ENCODE peak calls at places on chromosomes 5 and 9, in nine cellular contexts. One of them, this sample, is unnamed.
A peak's percentile ranks its signal among the peaks of the same experiment; 100 is the strongest.

GRCh38 chr5:161546463-161547301 is at the start of gene GABRB2:
- DNase-seq in left ventricle myocardium inferior: peak; percentile 36
- DNase-seq in EL: peak; percentile 4
- DNase-seq in OCI-M1: peak; percentile 74
- DNase-seq in HS-5: no peak
- DNase-seq in NCI-H1105: peak; percentile 5
- DNase-seq in NCI-H1092 treated with DMSO at 0.1 percent for 48 hours: peak; percentile 29
- DNase-seq in T-helper 22 cell: no peak
- DNase-seq in C1 segment of cervical spinal cord: peak; percentile 38
- DNase-seq in this sample: no peak

GRCh38 chr5:77743181-77743580 is 33.0 kb downstream of the TBCA start:
- DNase-seq in T-helper 22 cell: no peak
- DNase-seq in EL: peak; percentile 61
- DNase-seq in C1 segment of cervical spinal cord: no peak
- DNase-seq in NCI-H1092 treated with DMSO at 0.1 percent for 48 hours: no peak
- DNase-seq in HS-5: peak; percentile 6
- DNase-seq in OCI-M1: no peak
- DNase-seq in NCI-H1105: no peak
- DNase-seq in left ventricle myocardium inferior: no peak
- DNase-seq in this sample: no peak

GRCh38 chr9:3525088-3525835 is 539 bp downstream of the RFX3 start:
- DNase-seq in NCI-H1092 treated with DMSO at 0.1 percent for 48 hours: peak; percentile 60
- DNase-seq in EL: peak; percentile 22
- DNase-seq in HS-5: no peak
- DNase-seq in NCI-H1105: no peak
- DNase-seq in C1 segment of cervical spinal cord: no peak
- DNase-seq in OCI-M1: peak; percentile 97
- DNase-seq in T-helper 22 cell: no peak
- DNase-seq in left ventricle myocardium inferior: peak; percentile 22
- DNase-seq in this sample: no peak

GRCh38 chr5:78232163-78232562 is 62.3 kb downstream of the AP3B1 start:
- DNase-seq in T-helper 22 cell: no peak
- DNase-seq in HS-5: no peak
- DNase-seq in NCI-H1105: no peak
- DNase-seq in NCI-H1092 treated with DMSO at 0.1 percent for 48 hours: no peak
- DNase-seq in OCI-M1: no peak
- DNase-seq in C1 segment of cervical spinal cord: no peak
- DNase-seq in left ventricle myocardium inferior: no peak
- DNase-seq in EL: no peak
- DNase-seq in this sample: no peak

GRCh38 chr9:16223074-16223871 is 647.2 kb downstream of the BNC2 start:
- DNase-seq in EL: no peak
- DNase-seq in T-helper 22 cell: no peak
- DNase-seq in OCI-M1: no peak
- DNase-seq in left ventricle myocardium inferior: no peak
- DNase-seq in HS-5: no peak
- DNase-seq in NCI-H1105: peak; percentile 44
- DNase-seq in NCI-H1092 treated with DMSO at 0.1 percent for 48 hours: no peak
- DNase-seq in C1 segment of cervical spinal cord: no peak
- DNase-seq in this sample: no peak

GRCh38 chr9:120853198-120853597 is 10.5 kb upstream of the PSMD5 start:
- DNase-seq in HS-5: no peak
- DNase-seq in left ventricle myocardium inferior: no peak
- DNase-seq in EL: no peak
- DNase-seq in T-helper 22 cell: no peak
- DNase-seq in NCI-H1092 treated with DMSO at 0.1 percent for 48 hours: no peak
- DNase-seq in OCI-M1: no peak
- DNase-seq in NCI-H1105: no peak
- DNase-seq in C1 segment of cervical spinal cord: no peak
- DNase-seq in this sample: no peak

GRCh38 chr5:21225223-21226064 is 1237.4 kb upstream of the CDH18 start:
- DNase-seq in T-helper 22 cell: no peak
- DNase-seq in left ventricle myocardium inferior: no peak
- DNase-seq in EL: no peak
- DNase-seq in HS-5: no peak
- DNase-seq in OCI-M1: peak; percentile 53
- DNase-seq in NCI-H1092 treated with DMSO at 0.1 percent for 48 hours: no peak
- DNase-seq in C1 segment of cervical spinal cord: no peak
- DNase-seq in NCI-H1105: no peak
- DNase-seq in this sample: no peak

GRCh38 chr5:53934126-53934856 is 373.9 kb downstream of the NDUFS4 start:
- DNase-seq in T-helper 22 cell: no peak
- DNase-seq in C1 segment of cervical spinal cord: no peak
- DNase-seq in NCI-H1105: no peak
- DNase-seq in HS-5: no peak
- DNase-seq in OCI-M1: no peak
- DNase-seq in NCI-H1092 treated with DMSO at 0.1 percent for 48 hours: no peak
- DNase-seq in EL: peak; percentile 89
- DNase-seq in left ventricle myocardium inferior: no peak
- DNase-seq in this sample: no peak

GRCh38 chr5:160286947-160287346 is 25.4 kb downstream of the CCNJL start:
- DNase-seq in left ventricle myocardium inferior: no peak
- DNase-seq in OCI-M1: no peak
- DNase-seq in T-helper 22 cell: no peak
- DNase-seq in HS-5: no peak
- DNase-seq in EL: no peak
- DNase-seq in NCI-H1105: no peak
- DNase-seq in NCI-H1092 treated with DMSO at 0.1 percent for 48 hours: no peak
- DNase-seq in C1 segment of cervical spinal cord: no peak
- DNase-seq in this sample: no peak

GRCh38 chr5:157912621-157913325 is 53.8 kb upstream of the CLINT1 start:
- DNase-seq in NCI-H1092 treated with DMSO at 0.1 percent for 48 hours: peak; percentile 94
- DNase-seq in NCI-H1105: no peak
- DNase-seq in EL: no peak
- DNase-seq in C1 segment of cervical spinal cord: no peak
- DNase-seq in left ventricle myocardium inferior: no peak
- DNase-seq in T-helper 22 cell: no peak
- DNase-seq in HS-5: no peak
- DNase-seq in OCI-M1: no peak
- DNase-seq in this sample: no peak

GRCh38 chr5:66882592-66883227 is 286.5 kb downstream of the MAST4 start:
- DNase-seq in OCI-M1: peak; percentile 19
- DNase-seq in NCI-H1105: no peak
- DNase-seq in C1 segment of cervical spinal cord: no peak
- DNase-seq in HS-5: no peak
- DNase-seq in T-helper 22 cell: no peak
- DNase-seq in left ventricle myocardium inferior: no peak
- DNase-seq in NCI-H1092 treated with DMSO at 0.1 percent for 48 hours: no peak
- DNase-seq in EL: no peak
- DNase-seq in this sample: no peak

GRCh38 chr9:120921751-120922181 is 4.8 kb downstream of the TRAF1 start:
- DNase-seq in HS-5: no peak
- DNase-seq in OCI-M1: no peak
- DNase-seq in EL: no peak
- DNase-seq in NCI-H1105: no peak
- DNase-seq in NCI-H1092 treated with DMSO at 0.1 percent for 48 hours: no peak
- DNase-seq in T-helper 22 cell: no peak
- DNase-seq in C1 segment of cervical spinal cord: no peak
- DNase-seq in left ventricle myocardium inferior: no peak
- DNase-seq in this sample: no peak

GRCh38 chr9:76353280-76353679 is 40.9 kb downstream of the RFK start:
- DNase-seq in HS-5: no peak
- DNase-seq in EL: peak; percentile 13
- DNase-seq in OCI-M1: peak; percentile 89
- DNase-seq in NCI-H1105: no peak
- DNase-seq in NCI-H1092 treated with DMSO at 0.1 percent for 48 hours: no peak
- DNase-seq in left ventricle myocardium inferior: no peak
- DNase-seq in C1 segment of cervical spinal cord: no peak
- DNase-seq in T-helper 22 cell: no peak
- DNase-seq in this sample: no peak

GRCh38 chr5:78417026-78417425 is 56.6 kb downstream of the SCAMP1 start:
- DNase-seq in HS-5: no peak
- DNase-seq in OCI-M1: no peak
- DNase-seq in NCI-H1092 treated with DMSO at 0.1 percent for 48 hours: no peak
- DNase-seq in NCI-H1105: no peak
- DNase-seq in left ventricle myocardium inferior: no peak
- DNase-seq in T-helper 22 cell: no peak
- DNase-seq in C1 segment of cervical spinal cord: no peak
- DNase-seq in EL: no peak
- DNase-seq in this sample: no peak

GRCh38 chr9:27632254-27632653 is 59.0 kb upstream of the C9orf72 start:
- DNase-seq in OCI-M1: no peak
- DNase-seq in EL: no peak
- DNase-seq in NCI-H1105: no peak
- DNase-seq in C1 segment of cervical spinal cord: no peak
- DNase-seq in HS-5: no peak
- DNase-seq in T-helper 22 cell: no peak
- DNase-seq in left ventricle myocardium inferior: no peak
- DNase-seq in NCI-H1092 treated with DMSO at 0.1 percent for 48 hours: no peak
- DNase-seq in this sample: no peak

GRCh38 chr9:94656190-94656589 is 16.9 kb upstream of the FBP1 start:
- DNase-seq in EL: no peak
- DNase-seq in NCI-H1105: no peak
- DNase-seq in T-helper 22 cell: no peak
- DNase-seq in HS-5: no peak
- DNase-seq in OCI-M1: peak; percentile 36
- DNase-seq in NCI-H1092 treated with DMSO at 0.1 percent for 48 hours: no peak
- DNase-seq in C1 segment of cervical spinal cord: no peak
- DNase-seq in left ventricle myocardium inferior: no peak
- DNase-seq in this sample: no peak

GRCh38 chr5:172114875-172115422 is 73.1 kb downstream of the STK10 start:
- DNase-seq in NCI-H1105: no peak
- DNase-seq in NCI-H1092 treated with DMSO at 0.1 percent for 48 hours: no peak
- DNase-seq in left ventricle myocardium inferior: peak; percentile 54
- DNase-seq in HS-5: no peak
- DNase-seq in T-helper 22 cell: peak; percentile 59
- DNase-seq in C1 segment of cervical spinal cord: no peak
- DNase-seq in OCI-M1: peak; percentile 99
- DNase-seq in EL: no peak
- DNase-seq in this sample: no peak

GRCh38 chr9:100058699-100059579 is 39.9 kb downstream of the ERP44 start:
- DNase-seq in T-helper 22 cell: no peak
- DNase-seq in NCI-H1105: no peak
- DNase-seq in C1 segment of cervical spinal cord: no peak
- DNase-seq in HS-5: no peak
- DNase-seq in EL: no peak
- DNase-seq in OCI-M1: no peak
- DNase-seq in NCI-H1092 treated with DMSO at 0.1 percent for 48 hours: no peak
- DNase-seq in left ventricle myocardium inferior: no peak
- DNase-seq in this sample: no peak

GRCh38 chr9:129306318-129306973 is 128.4 kb upstream of the IER5L start:
- DNase-seq in NCI-H1105: no peak
- DNase-seq in C1 segment of cervical spinal cord: no peak
- DNase-seq in OCI-M1: no peak
- DNase-seq in EL: no peak
- DNase-seq in T-helper 22 cell: no peak
- DNase-seq in left ventricle myocardium inferior: no peak
- DNase-seq in HS-5: no peak
- DNase-seq in NCI-H1092 treated with DMSO at 0.1 percent for 48 hours: no peak
- DNase-seq in this sample: no peak

GRCh38 chr5:169838688-169839087 is 141.6 kb downstream of the INSYN2B start:
- DNase-seq in HS-5: no peak
- DNase-seq in C1 segment of cervical spinal cord: no peak
- DNase-seq in T-helper 22 cell: no peak
- DNase-seq in NCI-H1105: no peak
- DNase-seq in NCI-H1092 treated with DMSO at 0.1 percent for 48 hours: no peak
- DNase-seq in EL: no peak
- DNase-seq in left ventricle myocardium inferior: no peak
- DNase-seq in OCI-M1: no peak
- DNase-seq in this sample: no peak

GRCh38 chr5:2748180-2748840 is 3.2 kb downstream of the IRX2 start:
- DNase-seq in HS-5: no peak
- DNase-seq in NCI-H1092 treated with DMSO at 0.1 percent for 48 hours: no peak
- DNase-seq in T-helper 22 cell: no peak
- DNase-seq in NCI-H1105: peak; percentile 20
- DNase-seq in left ventricle myocardium inferior: no peak
- DNase-seq in EL: no peak
- DNase-seq in C1 segment of cervical spinal cord: no peak
- DNase-seq in OCI-M1: no peak
- DNase-seq in this sample: no peak

GRCh38 chr5:15105799-15106393 is 234.3 kb upstream of the ANKH start:
- DNase-seq in NCI-H1092 treated with DMSO at 0.1 percent for 48 hours: no peak
- DNase-seq in EL: peak; percentile 55
- DNase-seq in T-helper 22 cell: no peak
- DNase-seq in NCI-H1105: peak; percentile 46
- DNase-seq in C1 segment of cervical spinal cord: peak; percentile 2
- DNase-seq in HS-5: peak; percentile 53
- DNase-seq in left ventricle myocardium inferior: no peak
- DNase-seq in OCI-M1: peak; percentile 64
- DNase-seq in this sample: peak; percentile 6

GRCh38 chr9:135376511-135377173 is 102.9 kb upstream of the PPP1R26 start:
- DNase-seq in OCI-M1: no peak
- DNase-seq in T-helper 22 cell: no peak
- DNase-seq in NCI-H1092 treated with DMSO at 0.1 percent for 48 hours: peak; percentile 72
- DNase-seq in HS-5: no peak
- DNase-seq in C1 segment of cervical spinal cord: no peak
- DNase-seq in left ventricle myocardium inferior: no peak
- DNase-seq in NCI-H1105: no peak
- DNase-seq in EL: no peak
- DNase-seq in this sample: no peak

GRCh38 chr9:117454711-117455110 is 39.9 kb upstream of the ASTN2 start:
- DNase-seq in C1 segment of cervical spinal cord: no peak
- DNase-seq in OCI-M1: no peak
- DNase-seq in EL: no peak
- DNase-seq in T-helper 22 cell: no peak
- DNase-seq in HS-5: no peak
- DNase-seq in NCI-H1092 treated with DMSO at 0.1 percent for 48 hours: no peak
- DNase-seq in NCI-H1105: no peak
- DNase-seq in left ventricle myocardium inferior: no peak
- DNase-seq in this sample: no peak

GRCh38 chr5:41793156-41793770 is 77.0 kb downstream of the OXCT1 start:
- DNase-seq in T-helper 22 cell: no peak
- DNase-seq in left ventricle myocardium inferior: no peak
- DNase-seq in EL: peak; percentile 83
- DNase-seq in NCI-H1092 treated with DMSO at 0.1 percent for 48 hours: peak; percentile 32
- DNase-seq in NCI-H1105: peak; percentile 53
- DNase-seq in OCI-M1: no peak
- DNase-seq in C1 segment of cervical spinal cord: no peak
- DNase-seq in HS-5: peak; percentile 91
- DNase-seq in this sample: no peak

GRCh38 chr9:5971740-5972139 is 43.7 kb downstream of the RANBP6 start:
- DNase-seq in NCI-H1092 treated with DMSO at 0.1 percent for 48 hours: no peak
- DNase-seq in OCI-M1: no peak
- DNase-seq in left ventricle myocardium inferior: no peak
- DNase-seq in EL: peak; percentile 57
- DNase-seq in C1 segment of cervical spinal cord: no peak
- DNase-seq in T-helper 22 cell: no peak
- DNase-seq in HS-5: no peak
- DNase-seq in NCI-H1105: no peak
- DNase-seq in this sample: no peak

GRCh38 chr9:93861736-93862358 is 93.3 kb downstream of the BARX1 start:
- DNase-seq in left ventricle myocardium inferior: no peak
- DNase-seq in T-helper 22 cell: no peak
- DNase-seq in OCI-M1: no peak
- DNase-seq in C1 segment of cervical spinal cord: no peak
- DNase-seq in HS-5: no peak
- DNase-seq in NCI-H1105: no peak
- DNase-seq in EL: no peak
- DNase-seq in NCI-H1092 treated with DMSO at 0.1 percent for 48 hours: no peak
- DNase-seq in this sample: no peak

GRCh38 chr5:33650911-33651310 is 210.1 kb downstream of the TARS1 start:
- DNase-seq in C1 segment of cervical spinal cord: no peak
- DNase-seq in T-helper 22 cell: no peak
- DNase-seq in NCI-H1092 treated with DMSO at 0.1 percent for 48 hours: no peak
- DNase-seq in EL: peak; percentile 24
- DNase-seq in HS-5: no peak
- DNase-seq in OCI-M1: no peak
- DNase-seq in NCI-H1105: no peak
- DNase-seq in left ventricle myocardium inferior: no peak
- DNase-seq in this sample: no peak

GRCh38 chr9:128877852-128878251 is 3.9 kb downstream of the KYAT1 start:
- DNase-seq in C1 segment of cervical spinal cord: no peak
- DNase-seq in EL: no peak
- DNase-seq in left ventricle myocardium inferior: no peak
- DNase-seq in OCI-M1: peak; percentile 47
- DNase-seq in T-helper 22 cell: no peak
- DNase-seq in HS-5: no peak
- DNase-seq in NCI-H1105: no peak
- DNase-seq in NCI-H1092 treated with DMSO at 0.1 percent for 48 hours: no peak
- DNase-seq in this sample: no peak

GRCh38 chr5:159220206-159220605 is 10.9 kb upstream of the RNF145 start:
- DNase-seq in NCI-H1105: no peak
- DNase-seq in OCI-M1: no peak
- DNase-seq in left ventricle myocardium inferior: no peak
- DNase-seq in EL: no peak
- DNase-seq in NCI-H1092 treated with DMSO at 0.1 percent for 48 hours: no peak
- DNase-seq in HS-5: no peak
- DNase-seq in C1 segment of cervical spinal cord: no peak
- DNase-seq in T-helper 22 cell: no peak
- DNase-seq in this sample: no peak

GRCh38 chr5:54658014-54658413 is 140.5 kb downstream of the SNX18 start:
- DNase-seq in OCI-M1: peak; percentile 62
- DNase-seq in HS-5: peak; percentile 69
- DNase-seq in C1 segment of cervical spinal cord: no peak
- DNase-seq in NCI-H1092 treated with DMSO at 0.1 percent for 48 hours: no peak
- DNase-seq in EL: peak; percentile 88
- DNase-seq in left ventricle myocardium inferior: no peak
- DNase-seq in NCI-H1105: no peak
- DNase-seq in T-helper 22 cell: no peak
- DNase-seq in this sample: peak; percentile 33